ENCODE peak calls at places on chromosomes 5 and 9, in four cellular contexts. L is foreskin fibroblast, O is prostate gland, D is lower lobe of right lung. J is an unnamed sample.

GRCh38 chr5:10607023-10607665 is 43.3 kb downstream of the ANKRD33B start:
- DNase-seq in L (peak; percentile 23), O (no peak), D (no peak), J (no peak)

GRCh38 chr5:126519637-126520592 is 75.1 kb downstream of the ALDH7A1 start:
- DNase-seq in L (peak; percentile 38), O (peak; percentile 39), D (no peak), J (no peak)

GRCh38 chr9:111525056-111525977 is at the start of gene ZNF483:
- DNase-seq in L (peak; percentile 90), O (peak; percentile 72), D (peak; percentile 85), J (peak; percentile 68)

GRCh38 chr9:123359546-123359945 is 3.5 kb downstream of the CRB2 start:
- DNase-seq in L (no peak), O (no peak), D (no peak), J (peak; percentile 7)

GRCh38 chr9:135076876-135077430 is 10.5 kb upstream of the OLFM1 start:
- DNase-seq in L (no peak), O (no peak), D (no peak), J (no peak)

GRCh38 chr5:93359958-93360305 is 221.1 kb downstream of the NR2F1-AS1 start:
- DNase-seq in L (no peak), O (no peak), D (no peak), J (no peak)

GRCh38 chr5:169142264-169142970 is 158.5 kb downstream of the SLIT3 start:
- DNase-seq in L (no peak), O (peak; percentile 93), D (no peak), J (peak; percentile 99)

GRCh38 chr5:757931-758697 is 26.4 kb downstream of the ZDHHC11B start:
- DNase-seq in L (no peak), O (no peak), D (peak; percentile 65), J (no peak)

GRCh38 chr5:89073045-89073444 is 190.1 kb upstream of the MEF2C start:
- DNase-seq in L (no peak), O (no peak), D (no peak), J (no peak)

GRCh38 chr9:27400334-27400875 is 103.5 kb upstream of the EQTN start:
- DNase-seq in L (no peak), O (no peak), D (no peak), J (no peak)

GRCh38 chr5:127080001-127080478 is 6.7 kb upstream of the C5orf63 start:
- DNase-seq in L (peak; percentile 64), O (peak; percentile 41), D (no peak), J (no peak)

GRCh38 chr9:79652598-79652997 is 80.8 kb downstream of the TLE4 start:
- DNase-seq in L (no peak), O (no peak), D (no peak), J (no peak)

GRCh38 chr5:107134931-107135330 is 535.8 kb downstream of the EFNA5 start:
- DNase-seq in L (peak; percentile 16), O (no peak), D (no peak), J (no peak)

GRCh38 chr9:4596165-4596922 is 65.8 kb upstream of the PLPP6 start:
- DNase-seq in L (no peak), O (no peak), D (no peak), J (no peak)

DNA sequence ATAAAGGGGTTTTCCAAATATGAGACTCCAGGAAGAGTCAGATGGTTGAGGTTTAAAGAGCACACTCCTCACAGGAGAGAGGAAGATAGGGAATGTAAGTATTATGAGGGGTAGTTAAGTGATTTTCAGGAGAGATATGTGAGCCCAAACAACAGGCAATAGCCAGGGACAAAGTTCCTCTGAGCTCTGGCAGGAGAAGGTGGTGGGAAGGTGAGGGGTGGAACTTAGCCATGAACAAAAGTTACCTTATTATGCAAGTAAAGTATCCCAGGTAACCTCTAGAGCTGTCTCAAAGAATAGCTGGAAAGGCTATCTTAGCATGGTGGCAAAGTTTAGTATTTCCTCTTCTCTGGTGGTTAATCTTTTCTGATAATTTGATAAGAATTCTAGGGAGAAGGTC is 450.5 kb upstream of the PTPRD start:
- DNase-seq in L (no peak), O (no peak), D (no peak), J (no peak)
- H3K4me3 ChIP-seq in L (no peak overlapping the region), O (no peak overlapping the region), D (no peak overlapping the region), J (peak overlapping the region; percentile 68)

GRCh38 chr9:21997480-21997879 is 2.9 kb downstream of the CDKN2B-AS1 start:
- DNase-seq in L (no peak), O (no peak), D (no peak), J (no peak)
- H3K4me3 ChIP-seq in L (no peak overlapping the region), O (no peak overlapping the region), D (no peak overlapping the region), J (no peak overlapping the region)

DNA sequence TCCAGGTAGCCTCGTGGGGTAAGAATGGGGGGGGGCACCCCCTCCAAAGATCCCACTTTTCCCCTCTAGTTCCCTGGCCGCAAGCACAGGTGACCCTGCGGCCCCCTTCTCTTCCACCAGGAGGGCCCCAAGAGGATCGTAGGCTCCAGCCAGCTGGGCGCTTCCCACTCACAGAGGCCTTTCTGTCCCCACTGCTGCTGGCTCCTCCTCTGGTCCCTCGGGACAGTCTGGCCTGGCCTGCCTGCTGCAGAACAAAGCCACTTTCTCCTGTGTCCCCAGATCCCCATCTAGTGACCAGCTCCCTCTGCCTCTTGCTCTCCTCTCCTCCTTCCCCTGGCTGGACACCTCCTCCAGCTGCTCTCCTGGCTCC is 534 bp upstream of the SAPCD2 start:
- DNase-seq in L (no peak), O (no peak), D (no peak), J (no peak)
- H3K4me3 ChIP-seq in L (no peak overlapping the region), O (peak overlapping the region; percentile 41), D (peak overlapping the region; percentile 49), J (peak overlapping the region; percentile 64)

GRCh38 chr5:116453920-116454319 is 120.7 kb downstream of the SEMA6A start:
- DNase-seq in L (no peak), O (no peak), D (no peak), J (no peak)
- H3K4me3 ChIP-seq in L (no peak overlapping the region), O (no peak overlapping the region), D (no peak overlapping the region), J (no peak overlapping the region)

DNA sequence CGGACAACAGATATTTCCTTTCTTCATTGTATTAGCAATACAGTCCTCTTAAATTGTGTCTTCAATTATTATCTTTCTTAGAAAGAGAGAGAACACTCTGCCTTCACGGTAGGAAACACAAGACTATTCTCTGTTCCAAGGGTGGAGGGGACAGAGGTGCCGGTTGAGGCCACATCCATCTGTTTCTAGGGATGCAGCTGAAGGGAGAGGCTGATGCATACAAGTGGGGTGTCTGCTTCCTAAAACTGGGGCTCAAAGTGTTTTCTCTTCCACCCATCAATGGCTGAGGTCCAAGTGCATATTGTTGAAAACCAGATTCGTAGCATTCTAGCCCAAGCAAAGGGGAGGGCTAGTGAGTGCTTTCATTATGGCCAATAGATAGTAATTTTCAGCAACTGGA is 9.5 kb downstream of the IRX2 start:
- DNase-seq in L (no peak), O (no peak), D (no peak), J (no peak)
- H3K4me3 ChIP-seq in L (no peak overlapping the region), O (no peak overlapping the region), D (no peak overlapping the region), J (no peak overlapping the region)

J was measured in LNCaP clone FGC.